ENCODE peak calls at places on chromosome 10, in six cellular contexts. D is mucosa of descending colon; K is stimulated activated naive CD4-positive, alpha-beta T cell; P is osteocyte; U is CD4-positive, alpha-beta memory T cell; A is WTC11. F is an unnamed sample.

GRCh38 chr10:74233281-74233680 is 82.3 kb downstream of the ADK start:
- DNase-seq in A (no peak), U (no peak), D (no peak), P (no peak), K (no peak), F (no peak)

GRCh38 chr10:90174531-90174930 is 473.1 kb downstream of the KIF20B start:
- DNase-seq in D (no peak), A (no peak), P (no peak), U (no peak), K (no peak), F (no peak)

GRCh38 chr10:543131-543530 is 146.3 kb downstream of the DIP2C start:
- DNase-seq in A (no peak), K (no peak), U (no peak), D (no peak), P (no peak), F (no peak)

GRCh38 chr10:13001041-13001886 is at the start of gene CCDC3:
- DNase-seq in U (no peak), K (no peak), P (no peak), D (peak; percentile 22), A (peak; percentile 61), F (no peak)

GRCh38 chr10:123772645-123773508 is 106.7 kb downstream of the GPR26 start:
- DNase-seq in P (no peak), D (no peak), U (no peak), A (no peak), K (no peak), F (peak; percentile 34)

GRCh38 chr10:50469288-50469687 is 154.5 kb downstream of the SGMS1 start:
- DNase-seq in A (no peak), K (no peak), U (no peak), D (no peak), P (no peak), F (no peak)

GRCh38 chr10:44186150-44186549 is 198.7 kb downstream of the CXCL12 start:
- DNase-seq in P (no peak), U (no peak), D (no peak), A (no peak), K (no peak), F (no peak)

GRCh38 chr10:78377362-78377761 is 343.7 kb downstream of the RPS24 start:
- DNase-seq in P (no peak), A (no peak), D (no peak), K (no peak), U (no peak), F (no peak)

GRCh38 chr10:51896849-51897248 is 197.5 kb upstream of the CSTF2T start:
- DNase-seq in P (no peak), U (no peak), D (no peak), A (no peak), K (no peak), F (no peak)

GRCh38 chr10:3868274-3868669 is 83.3 kb upstream of the KLF6 start:
- DNase-seq in K (no peak), P (no peak), A (no peak), U (no peak), D (no peak), F (no peak)

GRCh38 chr10:120824864-120825263 is 26.3 kb upstream of the WDR11 start:
- DNase-seq in D (no peak), P (no peak), K (no peak), U (no peak), A (peak; percentile 67), F (peak; percentile 20)

GRCh38 chr10:64156131-64156530 is 634.9 kb downstream of the REEP3 start:
- DNase-seq in P (no peak), K (no peak), U (no peak), D (no peak), A (no peak), F (no peak)

GRCh38 chr10:47319798-47320197 is 2.5 kb upstream of the GDF2 start:
- DNase-seq in P (no peak), U (no peak), A (no peak), K (no peak), D (no peak), F (no peak)

GRCh38 chr10:18202600-18203150 is 62.5 kb downstream of the CACNB2 start:
- DNase-seq in D (no peak), A (no peak), P (no peak), K (no peak), U (no peak), F (no peak)

GRCh38 chr10:94443052-94443451 is 40.7 kb downstream of the TBC1D12 start:
- DNase-seq in A (no peak), K (no peak), U (no peak), P (no peak), D (no peak), F (no peak)

GRCh38 chr10:124725171-124725631 is 19.0 kb downstream of the FAM53B start:
- DNase-seq in P (no peak), A (no peak), D (peak; percentile 33), U (no peak), K (no peak), F (no peak)

GRCh38 chr10:91378061-91378460 is 32.1 kb upstream of the HECTD2 start:
- DNase-seq in P (no peak), A (no peak), K (peak; percentile 48), U (peak; percentile 74), D (no peak), F (peak; percentile 95)

GRCh38 chr10:103678104-103678526 is 177.3 kb downstream of the SH3PXD2A start:
- DNase-seq in U (peak; percentile 91), P (peak; percentile 94), D (peak; percentile 78), K (peak; percentile 90), A (no peak), F (no peak)

GRCh38 chr10:128373071-128373749 is 247.0 kb upstream of the MKI67 start:
- DNase-seq in A (no peak), K (no peak), D (no peak), P (peak; percentile 38), U (no peak), F (peak; percentile 23)

GRCh38 chr10:75450062-75450429 is 18.6 kb downstream of the LRMDA start:
- DNase-seq in P (no peak), K (no peak), U (no peak), D (no peak), A (no peak), F (no peak)

GRCh38 chr10:102752934-102753664 is 9.4 kb downstream of the WBP1L start:
- DNase-seq in P (no peak), K (no peak), D (no peak), U (peak; percentile 9), A (no peak), F (peak; percentile 71)

GRCh38 chr10:84267503-84268126 is 22.8 kb downstream of the RGR start:
- DNase-seq in A (peak; percentile 86), D (peak; percentile 81), K (peak; percentile 24), U (peak; percentile 52), P (peak; percentile 82), F (peak; percentile 54)

GRCh38 chr10:35215107-35215506 is 88.5 kb downstream of the CREM start:
- DNase-seq in K (no peak), D (no peak), U (no peak), A (no peak), P (no peak), F (no peak)

GRCh38 chr10:44853148-44853734 is 57.9 kb upstream of the TMEM72 start:
- DNase-seq in U (no peak), D (no peak), P (no peak), A (no peak), K (no peak), F (peak; percentile 69)

GRCh38 chr10:112689327-112689726 is 242.3 kb downstream of the VTI1A start:
- DNase-seq in P (no peak), D (peak; percentile 43), U (no peak), A (peak; percentile 66), K (no peak), F (no peak)

GRCh38 chr10:5563237-5563961 is 38.6 kb downstream of the CALML3 start:
- DNase-seq in D (no peak), K (no peak), P (no peak), U (no peak), A (no peak), F (no peak)

GRCh38 chr10:77899080-77899477 is 27.5 kb downstream of the DLG5 start:
- DNase-seq in A (no peak), K (no peak), D (peak; percentile 81), P (no peak), U (no peak), F (no peak)

GRCh38 chr10:11236234-11236633 is 218.6 kb downstream of the CELF2 start:
- DNase-seq in A (no peak), P (no peak), K (peak; percentile 36), U (peak; percentile 61), D (no peak), F (peak; percentile 79)

GRCh38 chr10:127492607-127493250 is 56.4 kb upstream of the NPS start:
- DNase-seq in D (no peak), K (no peak), A (peak; percentile 45), P (no peak), U (no peak), F (no peak)

GRCh38 chr10:101397140-101397539 is 43.2 kb downstream of the BTRC start:
- DNase-seq in U (peak; percentile 78), D (no peak), K (peak; percentile 66), P (no peak), A (no peak), F (peak; percentile 60)

GRCh38 chr10:132208489-132209050 is 21.8 kb downstream of the DPYSL4 start:
- DNase-seq in A (no peak), U (no peak), K (no peak), D (no peak), P (no peak), F (no peak)